ENCODE peak calls at places on chromosomes 4 and X, in seven cellular contexts. One of them, this sample, is unnamed.

GRCh38 chrX:145190801-145191389 is 56.4 kb upstream of the SPANXN1 start:
- DNase-seq in T1000: no peak
- DNase-seq in Kasumi-1: no peak
- DNase-seq in lower lobe of right lung: no peak
- DNase-seq in COR-L47: peak
- DNase-seq in aorta: no peak
- DNase-seq in GM03348: peak
- DNase-seq in this sample: no peak

GRCh38 chr4:151822331-151822730 is 61.5 kb upstream of the GATB start:
- DNase-seq in T1000: no peak
- DNase-seq in GM03348: peak
- DNase-seq in Kasumi-1: no peak
- DNase-seq in aorta: no peak
- DNase-seq in lower lobe of right lung: no peak
- DNase-seq in COR-L47: no peak
- DNase-seq in this sample: no peak

GRCh38 chr4:6806924-6807676 is 24.6 kb downstream of the KIAA0232 start:
- DNase-seq in aorta: no peak
- DNase-seq in lower lobe of right lung: no peak
- DNase-seq in GM03348: no peak
- DNase-seq in COR-L47: no peak
- DNase-seq in T1000: no peak
- DNase-seq in Kasumi-1: no peak
- DNase-seq in this sample: no peak

GRCh38 chr4:8272472-8273428 is 3.2 kb downstream of the HTRA3 start:
- DNase-seq in Kasumi-1: no peak
- DNase-seq in T1000: no peak
- DNase-seq in GM03348: no peak
- DNase-seq in COR-L47: no peak
- DNase-seq in aorta: no peak
- DNase-seq in lower lobe of right lung: no peak
- DNase-seq in this sample: no peak

GRCh38 chr4:59966758-59967157 is 1233.4 kb upstream of the ADGRL3 start:
- DNase-seq in lower lobe of right lung: no peak
- DNase-seq in T1000: no peak
- DNase-seq in COR-L47: no peak
- DNase-seq in Kasumi-1: no peak
- DNase-seq in GM03348: no peak
- DNase-seq in aorta: no peak
- DNase-seq in this sample: no peak

GRCh38 chr4:132108784-132109183 is 1040.3 kb upstream of the PCDH10 start:
- DNase-seq in COR-L47: no peak
- DNase-seq in GM03348: no peak
- DNase-seq in aorta: no peak
- DNase-seq in lower lobe of right lung: no peak
- DNase-seq in Kasumi-1: no peak
- DNase-seq in T1000: no peak
- DNase-seq in this sample: no peak

GRCh38 chrX:130857207-130857606 is 45.8 kb downstream of the ENOX2 start:
- DNase-seq in COR-L47: no peak
- DNase-seq in T1000: no peak
- DNase-seq in GM03348: no peak
- DNase-seq in Kasumi-1: no peak
- DNase-seq in aorta: no peak
- DNase-seq in lower lobe of right lung: no peak
- DNase-seq in this sample: no peak

GRCh38 chr4:149521611-149522010 is 294.0 kb downstream of the IQCM start:
- DNase-seq in T1000: no peak
- DNase-seq in aorta: no peak
- DNase-seq in Kasumi-1: no peak
- DNase-seq in GM03348: peak
- DNase-seq in COR-L47: no peak
- DNase-seq in lower lobe of right lung: no peak
- DNase-seq in this sample: no peak

GRCh38 chr4:15677507-15677988 is 4.1 kb upstream of the FAM200B start:
- DNase-seq in Kasumi-1: no peak
- DNase-seq in lower lobe of right lung: no peak
- DNase-seq in T1000: no peak
- DNase-seq in aorta: no peak
- DNase-seq in GM03348: no peak
- DNase-seq in COR-L47: peak
- DNase-seq in this sample: no peak

GRCh38 chrX:119809185-119809666 is 17.8 kb upstream of the RPL39 start:
- DNase-seq in Kasumi-1: no peak
- DNase-seq in T1000: no peak
- DNase-seq in aorta: no peak
- DNase-seq in COR-L47: no peak
- DNase-seq in lower lobe of right lung: no peak
- DNase-seq in GM03348: no peak
- DNase-seq in this sample: no peak

GRCh38 chrX:10628906-10629305 is 8.5 kb upstream of the MID1 start:
- DNase-seq in Kasumi-1: no peak
- DNase-seq in GM03348: no peak
- DNase-seq in T1000: no peak
- DNase-seq in aorta: no peak
- DNase-seq in lower lobe of right lung: no peak
- DNase-seq in COR-L47: no peak
- DNase-seq in this sample: no peak